ENCODE peak calls at places on chromosome 9, in five cellular contexts. S, R, Y, M and H are unnamed samples.

GRCh38 chr9:3962467-3962866 is 337.4 kb downstream of the GLIS3 start:
- DNase-seq in S (peak), R (peak), Y (peak), M (no peak), H (peak)

GRCh38 chr9:84337252-84337651 is 3.3 kb downstream of the SLC28A3 start:
- DNase-seq in S (no peak), R (no peak), Y (no peak), M (no peak), H (no peak)

GRCh38 chr9:555493-555892 is 286.0 kb upstream of the DMRT1 start:
- DNase-seq in S (no peak), R (no peak), Y (no peak), M (peak), H (no peak)

GRCh38 chr9:87883990-87884389 is 1.3 kb downstream of the SPATA31E1 start:
- DNase-seq in S (no peak), R (no peak), Y (peak), M (no peak), H (no peak)

GRCh38 chr9:105193560-105193959 is 50.9 kb upstream of the SLC44A1 start:
- DNase-seq in S (no peak), R (no peak), Y (no peak), M (no peak), H (no peak)

GRCh38 chr9:101736723-101737122 is 1.7 kb downstream of the GRIN3A start:
- DNase-seq in S (no peak), R (no peak), Y (no peak), M (peak), H (no peak)

GRCh38 chr9:107243757-107244156 is 39.3 kb upstream of the RAD23B start:
- DNase-seq in S (peak), R (peak), Y (peak), M (peak), H (no peak)

GRCh38 chr9:69168709-69169217 is 5.3 kb upstream of the TJP2 start:
- DNase-seq in S (peak), R (peak), Y (no peak), M (peak), H (peak)

GRCh38 chr9:81871695-81872094 is 56.5 kb upstream of the SPATA31D4 start:
- DNase-seq in S (peak), R (peak), Y (peak), M (peak), H (peak)

GRCh38 chr9:8140557-8140956 is 341.0 kb upstream of the DMAC1 start:
- DNase-seq in S (no peak), R (no peak), Y (no peak), M (no peak), H (no peak)

GRCh38 chr9:20426019-20426418 is 196.3 kb downstream of the MLLT3 start:
- DNase-seq in S (no peak), R (no peak), Y (no peak), M (no peak), H (no peak)

GRCh38 chr9:37309136-37309535 is 113.4 kb upstream of the GRHPR start:
- DNase-seq in S (peak), R (no peak), Y (peak), M (peak), H (no peak)

GRCh38 chr9:83312543-83312942 is 225.7 kb downstream of the FRMD3 start:
- DNase-seq in S (no peak), R (no peak), Y (no peak), M (peak), H (no peak)

GRCh38 chr9:134627417-134628353 is 13.9 kb upstream of the COL5A1 start:
- DNase-seq in S (no peak), R (no peak), Y (no peak), M (no peak), H (no peak)

GRCh38 chr9:83440641-83441040 is 97.6 kb downstream of the FRMD3 start:
- DNase-seq in S (no peak), R (no peak), Y (no peak), M (no peak), H (no peak)

GRCh38 chr9:37414503-37414943 is 8.0 kb upstream of the GRHPR start:
- DNase-seq in S (no peak), R (no peak), Y (no peak), M (no peak), H (no peak)

GRCh38 chr9:128940946-128941755 is 6.3 kb downstream of the DOLK start:
- DNase-seq in S (no peak), R (no peak), Y (no peak), M (no peak), H (no peak)

GRCh38 chr9:13181652-13182051 is 97.8 kb downstream of the MPDZ start:
- DNase-seq in S (peak), R (peak), Y (peak), M (peak), H (no peak)

GRCh38 chr9:89430995-89431394 is 66.9 kb downstream of the SEMA4D start:
- DNase-seq in S (no peak), R (no peak), Y (no peak), M (peak), H (no peak)

GRCh38 chr9:112754578-112754977 is 4.0 kb downstream of the SNX30 start:
- DNase-seq in S (peak), R (peak), Y (no peak), M (peak), H (peak)

GRCh38 chr9:106619211-106619610 is 243.8 kb upstream of the ZNF462 start:
- DNase-seq in S (peak), R (peak), Y (no peak), M (peak), H (peak)

GRCh38 chr9:121651295-121652036 is at the start of gene DAB2IP:
- DNase-seq in S (peak), R (peak), Y (no peak), M (no peak), H (peak)

GRCh38 chr9:33878691-33879366 is 61.9 kb downstream of the UBE2R2 start:
- DNase-seq in S (no peak), R (no peak), Y (no peak), M (no peak), H (no peak)

GRCh38 chr9:69945671-69946141 is 97.9 kb upstream of the MAMDC2 start:
- DNase-seq in S (peak), R (peak), Y (peak), M (no peak), H (peak)

GRCh38 chr9:110875275-110875674 is 163.0 kb downstream of the LPAR1 start:
- DNase-seq in S (no peak), R (no peak), Y (no peak), M (no peak), H (no peak)
- TF ChIP-seq CTCF in S (no peak), R (no peak), Y (no peak), M (no peak), H (no peak)

DNA sequence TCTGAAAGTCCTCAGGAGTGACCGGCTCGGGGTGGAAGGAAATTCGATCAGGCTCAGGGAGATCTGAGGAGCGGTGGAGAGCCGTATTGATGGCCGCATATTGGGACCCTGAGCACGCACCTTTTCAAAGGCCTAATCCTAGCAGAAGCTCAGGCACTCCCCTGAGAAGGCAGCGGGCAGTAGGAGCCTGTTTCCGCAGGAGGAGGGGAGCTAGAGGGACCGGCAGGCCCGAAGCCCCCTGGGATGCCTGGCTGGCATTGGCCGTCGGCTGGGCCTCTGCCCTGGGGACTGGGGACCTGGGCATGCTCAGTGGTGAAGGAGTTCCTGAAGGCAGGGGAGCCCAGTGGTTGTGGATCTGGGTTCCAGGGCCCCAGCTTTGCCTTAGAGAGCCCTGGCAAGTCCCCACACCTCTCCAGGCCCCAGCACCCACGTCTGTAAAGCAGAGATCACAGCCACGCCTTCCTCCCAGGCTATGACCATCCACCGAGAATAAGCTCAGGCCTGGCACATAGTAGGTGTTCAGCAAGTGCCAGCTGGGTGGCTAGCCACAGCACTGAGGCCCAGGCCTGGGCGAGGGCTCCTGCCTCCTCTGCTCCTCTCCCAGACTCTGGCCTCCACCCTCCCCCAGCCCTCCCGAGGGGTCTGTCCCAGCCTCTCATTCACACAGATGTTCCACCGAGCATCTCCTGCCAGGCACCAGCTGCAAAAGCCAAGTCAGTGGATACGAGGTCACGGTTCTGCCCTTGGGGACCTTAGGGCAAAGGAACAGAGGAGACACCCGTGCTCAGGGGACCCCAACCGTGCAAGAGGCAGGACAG is 17.2 kb upstream of the QRFP start:
- DNase-seq in S (no peak), R (no peak), Y (no peak), M (no peak), H (no peak)
- H3K4me3 ChIP-seq in S (no peak), R (no peak), Y (no peak), M (no peak), H (no peak)

GRCh38 chr9:4984171-4984570 is 901 bp upstream of the JAK2 start:
- DNase-seq in S (no peak), R (no peak), Y (peak), M (no peak), H (no peak)

GRCh38 chr9:4986291-4986690 is 1.2 kb downstream of the JAK2 start:
- DNase-seq in S (peak), R (peak), Y (no peak), M (no peak), H (peak)

GRCh38 chr9:4984571-4985375 is at the start of gene JAK2:
- DNase-seq in S (peak), R (peak), Y (peak), M (peak), H (peak)

GRCh38 chr9:4986783-4987182 is 1.7 kb downstream of the JAK2 start:
- DNase-seq in S (no peak), R (no peak), Y (no peak), M (no peak), H (no peak)

DNA sequence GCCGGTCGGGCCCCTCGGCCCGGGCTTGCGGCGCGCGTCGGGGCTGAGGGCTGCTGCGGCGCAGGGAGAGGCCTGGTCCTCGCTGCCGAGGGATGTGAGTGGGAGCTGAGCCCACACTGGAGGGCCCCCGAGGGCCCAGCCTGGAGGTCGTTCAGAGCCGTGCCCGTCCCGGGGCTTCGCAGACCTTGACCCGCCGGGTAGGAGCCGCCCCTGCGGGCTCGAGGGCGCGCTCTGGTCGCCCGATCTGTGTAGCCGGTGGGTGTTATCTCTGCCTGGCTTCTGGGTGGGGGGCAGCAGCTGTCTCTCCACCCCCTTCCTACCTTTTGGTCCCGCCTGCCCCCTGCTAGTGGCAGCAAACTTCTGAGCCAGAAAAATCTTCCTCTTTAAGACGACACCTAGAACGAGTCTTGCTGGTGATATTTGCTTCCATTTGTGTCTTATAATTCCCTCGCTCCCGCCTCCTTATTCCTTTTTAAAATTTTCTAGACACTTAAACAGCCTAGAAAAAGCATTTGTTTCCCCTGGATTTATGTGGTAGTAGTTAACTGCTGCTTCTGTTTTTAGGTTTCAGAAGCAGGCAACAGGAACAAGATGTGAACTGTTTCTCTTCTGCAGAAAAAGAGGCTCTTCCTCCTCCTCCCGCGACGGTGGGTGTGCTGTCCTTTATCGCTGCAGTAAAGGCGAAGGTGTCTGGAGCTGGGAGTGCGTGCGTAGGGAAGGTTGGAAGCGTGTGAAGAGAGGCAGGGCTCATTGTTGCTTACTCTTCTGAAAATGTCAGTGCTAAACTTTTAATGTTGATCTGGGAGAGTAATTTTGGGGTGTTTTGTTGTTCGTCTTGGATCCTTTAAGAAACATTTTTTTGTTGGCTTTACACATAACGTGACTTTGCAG is 549 bp downstream of the JAK2 start:
- DNase-seq in S (peak), R (peak), Y (peak), M (peak), H (peak)
- TF ChIP-seq CTCF in S (no peak), R (no peak), Y (peak), M (no peak), H (no peak)

GRCh38 chr9:22008662-22009562 is at the start of gene CDKN2B:
- DNase-seq in S (peak), R (peak), Y (no peak), M (peak), H (peak)

GRCh38 chr9:22002038-22002437 is 7.1 kb downstream of the CDKN2B start:
- DNase-seq in S (no peak), R (no peak), Y (no peak), M (no peak), H (no peak)

GRCh38 chr9:22005083-22005699 is 3.9 kb downstream of the CDKN2B start:
- DNase-seq in S (peak), R (no peak), Y (no peak), M (peak), H (no peak)

GRCh38 chr9:22009563-22009867 is 410 bp upstream of the CDKN2B start:
- DNase-seq in S (no peak), R (no peak), Y (no peak), M (no peak), H (no peak)

GRCh38 chr9:22005700-22006605 is 3.2 kb downstream of the CDKN2B start:
- DNase-seq in S (peak), R (peak), Y (no peak), M (peak), H (no peak)
- H3K4me3 ChIP-seq in S (peak), R (peak), Y (no peak), M (peak), H (peak)

DNA sequence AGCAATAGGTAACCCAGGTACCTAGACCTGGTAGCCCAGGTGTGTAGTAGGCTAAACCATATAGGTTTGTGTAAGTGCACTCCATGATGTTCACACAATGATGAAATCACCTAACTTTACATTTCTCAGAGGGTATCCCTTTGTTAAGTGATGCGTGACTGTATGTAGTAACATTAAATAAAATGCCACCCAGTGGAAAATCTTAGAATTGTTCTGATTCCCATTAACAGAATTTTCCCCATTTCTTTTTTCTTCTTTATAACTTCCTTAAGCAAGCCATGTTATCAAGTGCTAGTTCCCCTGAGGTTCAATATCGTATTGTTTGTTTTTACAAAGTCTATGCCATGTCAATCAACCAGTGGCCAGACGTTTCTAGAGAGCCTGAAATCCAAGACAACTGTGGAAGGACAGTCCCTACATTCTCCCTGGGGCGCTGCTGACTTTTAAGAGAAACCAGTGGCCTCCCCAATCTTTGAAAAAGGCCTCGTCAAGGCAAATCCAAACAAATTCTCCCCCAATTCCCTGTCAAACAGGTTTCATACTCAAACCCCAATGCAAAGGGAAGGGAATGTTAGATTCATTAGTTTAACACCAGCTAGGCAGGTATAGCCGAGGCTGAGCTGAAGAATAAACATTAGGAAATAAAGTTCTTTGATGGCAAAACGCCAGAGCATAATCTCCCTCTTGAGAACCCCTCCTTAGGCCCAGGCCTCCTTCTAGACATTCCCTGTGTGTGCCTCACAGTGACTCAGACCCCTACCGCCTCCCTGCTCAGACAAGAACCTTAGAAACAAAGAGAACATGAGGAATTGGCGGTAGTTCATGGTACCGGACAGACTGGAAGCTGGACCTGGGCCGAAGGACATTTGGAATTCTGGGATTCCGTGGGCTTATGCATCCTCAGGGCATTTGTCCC is 198.7 kb downstream of the GNA14 start:
- DNase-seq in S (peak), R (peak), Y (no peak), M (peak), H (peak)
- TF ChIP-seq CTCF in S (no peak), R (peak), Y (peak), M (no peak), H (no peak)

DNA sequence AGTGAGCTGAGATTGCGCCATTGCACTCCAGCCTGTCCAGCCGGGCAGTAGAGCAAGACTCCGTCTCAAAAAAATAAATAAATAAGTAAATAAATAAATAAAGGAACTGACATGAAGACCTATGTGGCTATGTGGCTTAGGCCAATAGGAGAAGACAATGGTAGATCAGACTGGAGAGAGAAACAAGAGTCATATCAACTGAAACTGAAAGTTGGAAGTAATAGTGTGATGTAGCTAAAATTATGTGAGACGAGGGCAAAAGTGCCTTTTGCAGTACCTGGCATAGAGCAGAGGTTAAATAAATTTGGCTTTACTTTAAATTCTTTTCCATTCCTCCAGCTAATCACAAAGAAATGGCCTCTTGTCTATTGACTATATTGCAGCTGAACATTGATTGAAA is 7.3 kb downstream of the FBP2 start:
- DNase-seq in S (no peak), R (no peak), Y (no peak), M (no peak), H (no peak)
- H3K4me3 ChIP-seq in S (no peak), R (no peak), Y (no peak), M (no peak), H (no peak)

DNA sequence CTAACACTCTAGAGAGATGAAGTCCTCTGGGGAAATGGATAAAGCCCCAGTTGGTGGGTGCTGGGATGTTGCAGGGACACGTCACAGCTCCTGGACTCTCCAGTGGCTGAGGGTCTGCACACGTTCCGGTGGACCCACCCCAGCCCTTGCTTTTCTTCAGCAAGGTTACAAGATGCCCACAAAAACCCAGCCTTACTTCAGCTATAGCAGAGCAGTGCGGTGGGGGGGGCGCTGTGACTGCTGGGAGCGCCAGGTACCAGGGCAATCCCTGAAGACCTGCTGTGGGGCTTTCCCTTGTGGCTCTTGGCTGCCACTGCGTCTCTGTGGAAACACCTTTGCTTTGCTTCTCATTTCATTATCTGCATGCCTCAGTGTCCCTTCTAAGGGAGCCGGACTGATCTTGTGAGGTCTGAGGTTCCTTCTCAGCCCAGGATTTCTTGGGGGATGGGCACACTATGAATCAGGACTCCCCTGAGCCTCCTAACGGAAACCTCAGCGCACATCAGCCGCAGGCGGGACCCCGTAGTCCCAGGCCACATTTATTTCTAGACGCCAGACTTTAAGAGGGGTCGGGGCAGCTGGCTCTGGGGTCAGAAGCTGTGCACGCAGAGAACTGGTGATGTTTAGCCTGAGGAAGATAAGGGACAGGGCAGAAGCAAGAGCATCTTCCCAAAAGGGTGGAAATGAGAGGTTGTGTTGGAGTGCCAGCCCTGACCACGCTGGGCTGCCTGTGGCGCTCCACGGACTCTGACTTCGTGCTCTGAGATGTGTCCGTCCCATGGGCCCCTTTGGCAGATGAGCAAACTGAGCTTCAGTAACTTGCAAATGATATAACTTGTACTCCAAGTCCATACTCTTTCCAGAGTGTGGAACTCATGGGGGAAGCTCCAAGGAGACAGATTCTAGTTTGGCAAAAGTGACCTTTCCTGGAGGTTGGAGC is 106.8 kb downstream of the WNK2 start:
- DNase-seq in S (no peak), R (no peak), Y (no peak), M (no peak), H (no peak)
- TF ChIP-seq CTCF in S (no peak), R (no peak), Y (no peak), M (no peak), H (no peak)

GRCh38 chr9:124853605-124854143 is 414 bp downstream of the WDR38 start:
- DNase-seq in S (no peak), R (no peak), Y (no peak), M (no peak), H (no peak)
- H3K4me3 ChIP-seq in S (no peak), R (no peak), Y (peak), M (peak), H (peak)